ENCODE peak calls at places on chromosome 13, in six cellular contexts. O is Caco-2, S is fibroblast of pulmonary artery, P is astrocyte, N is HCT116, Q is H1. X is an unnamed sample.

GRCh38 chr13:111245781-111246384 is 74.6 kb upstream of the TEX29 start:
- DNase-seq in Q (no peak), N (no peak), O (no peak), P (peak; percentile 72), S (peak; percentile 16), X (no peak)

GRCh38 chr13:108902557-108903155 is 273.2 kb downstream of the MYO16 start:
- DNase-seq in O (no peak), Q (no peak), N (no peak), P (no peak), S (no peak), X (no peak)

GRCh38 chr13:47420568-47420967 is 523.7 kb upstream of the HTR2A start:
- DNase-seq in N (no peak), S (no peak), P (peak; percentile 4), O (no peak), Q (no peak), X (no peak)

GRCh38 chr13:31207630-31208549 is 8.1 kb downstream of the B3GLCT start:
- DNase-seq in O (no peak), P (peak; percentile 73), N (no peak), Q (no peak), S (peak; percentile 77), X (peak; percentile 50)

GRCh38 chr13:30466358-30466714 is 600 bp upstream of the HMGB1 start:
- DNase-seq in N (no peak), Q (no peak), O (no peak), S (no peak), P (peak; percentile 24), X (no peak)

GRCh38 chr13:55553736-55554135 is 1587.0 kb upstream of the PRR20A start:
- DNase-seq in S (no peak), N (no peak), Q (no peak), O (no peak), P (no peak), X (no peak)

GRCh38 chr13:114128348-114128623 is 4.1 kb downstream of the RASA3 start:
- DNase-seq in P (no peak), O (no peak), N (no peak), S (no peak), Q (no peak), X (no peak)

GRCh38 chr13:78323848-78324247 is 279.5 kb downstream of the POU4F1 start:
- DNase-seq in P (peak; percentile 21), N (no peak), O (no peak), S (peak; percentile 23), Q (no peak), X (no peak)

GRCh38 chr13:29428310-29428991 is 167.0 kb downstream of the SLC7A1 start:
- DNase-seq in S (no peak), N (peak; percentile 6), P (peak; percentile 2), O (peak; percentile 51), Q (peak; percentile 71), X (no peak)

GRCh38 chr13:100022798-100023197 is 41.2 kb downstream of the ZIC2 start:
- DNase-seq in P (no peak), S (no peak), Q (no peak), N (no peak), O (no peak), X (no peak)

GRCh38 chr13:98143601-98144500 is 957 bp downstream of the FARP1 start:
- DNase-seq in N (no peak), P (peak; percentile 39), S (peak; percentile 54), Q (no peak), O (no peak), X (no peak)

GRCh38 chr13:24865158-24865557 is 101.2 kb downstream of the RNF17 start:
- DNase-seq in P (no peak), O (no peak), N (no peak), Q (no peak), S (peak; percentile 27), X (no peak)

GRCh38 chr13:114110091-114110829 is 22.2 kb downstream of the RASA3 start:
- DNase-seq in P (no peak), O (peak; percentile 34), N (no peak), Q (no peak), S (no peak), X (no peak)

GRCh38 chr13:39407138-39407537 is 195.9 kb downstream of the LHFPL6 start:
- DNase-seq in O (no peak), P (no peak), Q (no peak), S (no peak), N (no peak), X (no peak)

GRCh38 chr13:107842562-107843180 is 372.7 kb downstream of the LIG4 start:
- DNase-seq in O (no peak), S (no peak), N (no peak), P (peak; percentile 76), Q (no peak), X (no peak)

GRCh38 chr13:65414187-65414586 is 1815.9 kb downstream of the PCDH9 start:
- DNase-seq in N (no peak), Q (no peak), P (no peak), O (no peak), S (no peak), X (no peak)

GRCh38 chr13:26497991-26498423 is 59.5 kb upstream of the WASF3 start:
- DNase-seq in Q (no peak), S (peak; percentile 69), N (no peak), P (peak; percentile 97), O (no peak), X (peak; percentile 90)

DNA sequence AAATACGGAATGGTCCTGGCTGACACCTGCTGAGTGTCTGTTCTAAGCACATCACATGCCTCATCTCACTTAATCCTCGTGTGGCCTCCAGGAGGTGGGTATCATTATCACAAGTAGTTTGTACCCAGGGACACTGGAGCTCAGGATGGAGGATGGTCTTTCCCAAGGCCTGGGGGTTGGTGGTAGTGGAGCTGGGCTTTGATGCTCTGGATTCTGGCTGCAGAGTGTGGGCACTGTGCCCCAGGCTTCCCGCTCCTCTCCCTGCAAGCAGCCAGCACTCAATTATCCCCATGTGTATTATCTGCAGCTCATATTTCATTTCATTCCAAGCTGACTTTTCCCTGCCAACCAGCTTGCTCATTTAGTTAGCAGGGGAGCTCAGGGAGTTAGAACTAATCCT is 52.1 kb downstream of the SIAH3 start:
- DNase-seq in O (no peak), P (no peak), N (no peak), Q (no peak), S (no peak), X (no peak)
- H3K4me3 ChIP-seq in O (no peak overlapping the region), P (no peak overlapping the region), N (no peak overlapping the region), Q (no peak overlapping the region), S (no peak overlapping the region), X (no peak overlapping the region)

GRCh38 chr13:59371229-59371628 is 792.5 kb downstream of the DIAPH3 start:
- DNase-seq in S (no peak), Q (no peak), O (peak; percentile 59), P (no peak), N (no peak), X (no peak)

GRCh38 chr13:59373341-59373740 is 790.4 kb downstream of the DIAPH3 start:
- DNase-seq in N (no peak), P (no peak), S (no peak), Q (no peak), O (no peak), X (no peak)

DNA sequence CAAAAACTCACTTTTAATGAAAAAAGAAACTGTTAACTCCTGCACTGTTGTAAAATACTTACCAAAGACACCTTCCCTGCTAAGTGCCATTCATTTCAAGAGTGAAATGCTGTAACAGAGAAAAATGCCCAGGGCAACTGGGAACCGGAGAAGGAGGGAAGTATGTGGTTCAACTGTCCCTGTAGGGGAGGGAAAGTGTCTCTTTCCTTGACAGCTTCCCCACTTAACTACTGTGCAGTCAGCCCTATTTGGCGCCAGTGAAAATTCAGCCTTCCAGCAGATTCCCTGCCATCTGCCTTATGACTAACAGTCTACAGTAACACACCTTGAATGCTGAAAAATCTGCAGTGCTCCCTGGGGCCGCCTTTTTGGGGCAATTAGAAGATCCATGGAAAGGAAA is 789.0 kb downstream of the DIAPH3 start:
- DNase-seq in O (no peak), Q (no peak), S (no peak), N (no peak), P (no peak), X (no peak)
- H3K4me3 ChIP-seq in O (no peak overlapping the region), Q (no peak overlapping the region), S (no peak overlapping the region), N (no peak overlapping the region), P (no peak overlapping the region), X (no peak overlapping the region)

GRCh38 chr13:35475960-35476943 is at the start of gene MAB21L1:
- DNase-seq in O (no peak), N (no peak), Q (peak; percentile 59), P (peak; percentile 48), S (peak; percentile 21), X (no peak)

GRCh38 chr13:35481777-35482176 is 5.3 kb upstream of the MAB21L1 start:
- DNase-seq in P (no peak), S (no peak), O (no peak), Q (no peak), N (no peak), X (no peak)

GRCh38 chr13:35478384-35479222 is 2.1 kb upstream of the MAB21L1 start:
- DNase-seq in Q (peak; percentile 74), N (no peak), O (no peak), P (no peak), S (no peak), X (no peak)

GRCh38 chr13:35479223-35479536 is 2.7 kb upstream of the MAB21L1 start:
- DNase-seq in P (no peak), Q (no peak), N (no peak), O (no peak), S (no peak), X (no peak)

DNA sequence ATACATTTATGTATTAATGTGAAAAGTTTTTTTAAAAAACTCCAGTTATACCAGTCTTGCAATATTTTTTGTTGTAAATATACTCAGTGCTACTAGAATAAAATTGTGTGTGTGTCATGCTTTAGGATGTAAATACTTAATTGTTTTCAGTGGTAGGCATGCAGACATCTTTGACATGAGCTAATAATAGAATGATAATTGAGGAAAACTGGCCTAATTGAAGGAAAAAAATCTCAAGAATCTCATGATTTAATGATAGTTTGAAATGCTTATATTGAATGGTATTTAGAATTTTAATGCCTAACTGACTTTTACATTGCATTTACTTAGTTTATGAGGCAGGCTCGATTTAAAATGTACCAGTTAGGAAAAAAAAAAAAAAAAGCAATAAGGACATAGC is 3.2 kb upstream of the MAB21L1 start:
- DNase-seq in N (no peak), Q (no peak), S (no peak), O (no peak), P (no peak), X (no peak)
- H3K4me3 ChIP-seq in N (no peak overlapping the region), Q (no peak overlapping the region), S (no peak overlapping the region), O (no peak overlapping the region), P (no peak overlapping the region), X (no peak overlapping the region)

GRCh38 chr13:79404361-79404760 is 1.7 kb downstream of the RBM26 start:
- DNase-seq in S (no peak), N (no peak), O (no peak), Q (no peak), P (no peak), X (no peak)

GRCh38 chr13:79402679-79403078 is 3.4 kb downstream of the RBM26 start:
- DNase-seq in Q (no peak), O (no peak), S (no peak), P (no peak), N (no peak), X (no peak)

GRCh38 chr13:79402074-79402635 is 3.9 kb downstream of the RBM26 start:
- DNase-seq in S (no peak), O (no peak), P (no peak), Q (no peak), N (no peak), X (no peak)

GRCh38 chr13:79401259-79402071 is 4.6 kb downstream of the RBM26 start:
- DNase-seq in P (no peak), S (no peak), Q (no peak), N (no peak), O (no peak), X (no peak)

DNA sequence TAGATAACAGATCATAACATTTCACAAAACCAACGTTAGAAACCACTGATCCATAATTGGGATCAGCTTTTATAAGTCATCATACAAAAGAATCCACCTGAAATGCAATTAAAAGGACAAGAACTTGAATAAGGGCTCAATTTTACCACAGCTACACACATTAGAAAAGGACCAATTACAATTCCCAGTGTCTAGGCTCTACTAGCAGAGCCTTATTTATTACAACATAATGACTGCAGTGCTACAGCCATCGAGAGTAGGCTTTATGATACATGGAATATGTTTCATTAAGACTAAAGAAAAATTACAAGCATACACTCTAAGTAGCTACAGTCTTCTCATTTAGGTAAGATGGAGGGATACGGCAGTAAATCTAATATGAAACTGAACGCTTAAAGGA is 2.9 kb downstream of the RBM26 start:
- DNase-seq in P (no peak), N (no peak), O (no peak), Q (no peak), S (no peak), X (no peak)
- H3K4me3 ChIP-seq in P (no peak overlapping the region), N (no peak overlapping the region), O (no peak overlapping the region), Q (no peak overlapping the region), S (no peak overlapping the region), X (no peak overlapping the region)

X was measured in skeletal muscle cell.